ENCODE peak calls at places on chromosome 18, in eight cellular contexts. One of them, this sample, is unnamed.
A peak's percentile ranks its signal among the peaks of the same experiment; 100 is the strongest.

GRCh38 chr18:25743661-25744151 is 346.7 kb downstream of the SS18 start:
- DNase-seq in ELR: no peak
- DNase-seq in A172: no peak
- DNase-seq in adipocyte: no peak
- DNase-seq in OCI-M1: no peak
- DNase-seq in HFFc6: no peak
- DNase-seq in H54: no peak
- DNase-seq in stimulated activated CD8-positive, alpha-beta memory T cell treated with anti-CD3 and anti-CD28 coated beads, Interleukin-15, amount 100 ng/mL, for 48 hours: no peak
- DNase-seq in this sample: no peak

GRCh38 chr18:54147439-54147838 is 77.0 kb downstream of the MBD2 start:
- DNase-seq in ELR: no peak
- DNase-seq in adipocyte: no peak
- DNase-seq in H54: no peak
- DNase-seq in A172: no peak
- DNase-seq in OCI-M1: no peak
- DNase-seq in stimulated activated CD8-positive, alpha-beta memory T cell treated with anti-CD3 and anti-CD28 coated beads, Interleukin-15, amount 100 ng/mL, for 48 hours: peak; percentile 7
- DNase-seq in HFFc6: no peak
- DNase-seq in this sample: no peak

GRCh38 chr18:23291456-23292205 is 156.3 kb downstream of the CABLES1 start:
- DNase-seq in A172: peak; percentile 8
- DNase-seq in HFFc6: peak; percentile 41
- DNase-seq in OCI-M1: no peak
- DNase-seq in H54: no peak
- DNase-seq in adipocyte: peak; percentile 63
- DNase-seq in stimulated activated CD8-positive, alpha-beta memory T cell treated with anti-CD3 and anti-CD28 coated beads, Interleukin-15, amount 100 ng/mL, for 48 hours: no peak
- DNase-seq in ELR: peak; percentile 42
- DNase-seq in this sample: no peak

GRCh38 chr18:27843783-27844415 is 333.0 kb downstream of the CDH2 start:
- DNase-seq in OCI-M1: no peak
- DNase-seq in HFFc6: peak; percentile 75
- DNase-seq in ELR: peak; percentile 95
- DNase-seq in adipocyte: peak; percentile 61
- DNase-seq in A172: peak; percentile 91
- DNase-seq in H54: no peak
- DNase-seq in stimulated activated CD8-positive, alpha-beta memory T cell treated with anti-CD3 and anti-CD28 coated beads, Interleukin-15, amount 100 ng/mL, for 48 hours: no peak
- DNase-seq in this sample: no peak

GRCh38 chr18:10875836-10876235 is 273.5 kb downstream of the PIEZO2 start:
- DNase-seq in HFFc6: no peak
- DNase-seq in adipocyte: no peak
- DNase-seq in H54: no peak
- DNase-seq in A172: no peak
- DNase-seq in stimulated activated CD8-positive, alpha-beta memory T cell treated with anti-CD3 and anti-CD28 coated beads, Interleukin-15, amount 100 ng/mL, for 48 hours: no peak
- DNase-seq in OCI-M1: no peak
- DNase-seq in ELR: no peak
- DNase-seq in this sample: no peak

GRCh38 chr18:47930086-47930843 is at the start of gene SMAD2:
- DNase-seq in ELR: peak; percentile 70
- DNase-seq in OCI-M1: peak; percentile 92
- DNase-seq in A172: peak; percentile 26
- DNase-seq in stimulated activated CD8-positive, alpha-beta memory T cell treated with anti-CD3 and anti-CD28 coated beads, Interleukin-15, amount 100 ng/mL, for 48 hours: peak; percentile 69
- DNase-seq in adipocyte: peak; percentile 84
- DNase-seq in H54: peak; percentile 7
- DNase-seq in HFFc6: peak; percentile 31
- DNase-seq in this sample: peak; percentile 77

GRCh38 chr18:48839819-48840490 is 110.8 kb downstream of the SMAD7 start:
- DNase-seq in H54: no peak
- DNase-seq in stimulated activated CD8-positive, alpha-beta memory T cell treated with anti-CD3 and anti-CD28 coated beads, Interleukin-15, amount 100 ng/mL, for 48 hours: no peak
- DNase-seq in OCI-M1: no peak
- DNase-seq in A172: no peak
- DNase-seq in adipocyte: no peak
- DNase-seq in HFFc6: no peak
- DNase-seq in ELR: no peak
- DNase-seq in this sample: no peak

GRCh38 chr18:39313992-39314391 is 1748.4 kb upstream of the CELF4 start:
- DNase-seq in adipocyte: no peak
- DNase-seq in stimulated activated CD8-positive, alpha-beta memory T cell treated with anti-CD3 and anti-CD28 coated beads, Interleukin-15, amount 100 ng/mL, for 48 hours: no peak
- DNase-seq in HFFc6: no peak
- DNase-seq in OCI-M1: no peak
- DNase-seq in A172: no peak
- DNase-seq in H54: no peak
- DNase-seq in ELR: no peak
- DNase-seq in this sample: no peak

GRCh38 chr18:159037-159652 is 788 bp downstream of the USP14 start:
- DNase-seq in H54: peak; percentile 23
- DNase-seq in A172: peak; percentile 21
- DNase-seq in HFFc6: peak; percentile 36
- DNase-seq in adipocyte: peak; percentile 33
- DNase-seq in OCI-M1: peak; percentile 42
- DNase-seq in ELR: peak; percentile 46
- DNase-seq in stimulated activated CD8-positive, alpha-beta memory T cell treated with anti-CD3 and anti-CD28 coated beads, Interleukin-15, amount 100 ng/mL, for 48 hours: no peak
- DNase-seq in this sample: no peak